ENCODE peak calls at places on chromosomes 16 and 17, in ten cellular contexts. F is activated CD4-positive, alpha-beta T cell treated with anti-CD3 and anti-CD28 coated beads, Interleukin-2, amount 50 U/mL, for 24 hours; U is hepatic stellate cell; E is heart right ventricle; Q is stimulated activated CD4-positive, alpha-beta T cell treated with anti-CD3 and anti-CD28 coated beads, Interleukin-4, amount 100 ng/mL, for 24 hours; I is SHP77; Y is AG20443; G is fibroblast of mammary gland; X is endothelial cell; R is HFFc6. V is an unnamed sample.

GRCh38 chr17:78557598-78558039 is 19.6 kb downstream of the DNAH17 start:
- DNase-seq in E (no peak), Y (peak), R (peak), X (no peak), U (peak), I (no peak), G (peak), Q (no peak), F (no peak), V (no peak)

GRCh38 chr17:305090-305976 is 47.3 kb downstream of the RPH3AL start:
- DNase-seq in G (no peak), R (no peak), X (no peak), F (no peak), U (no peak), Y (no peak), E (no peak), I (no peak), Q (no peak), V (peak)

GRCh38 chr16:57473176-57473840 is 10.8 kb downstream of the POLR2C start:
- DNase-seq in R (no peak), F (no peak), E (no peak), Y (no peak), G (no peak), Q (no peak), X (no peak), I (no peak), U (no peak), V (no peak)

GRCh38 chr17:4891405-4892062 is 7.8 kb upstream of the C17orf107 start:
- DNase-seq in R (no peak), X (no peak), G (no peak), Y (no peak), I (no peak), Q (no peak), E (no peak), U (no peak), F (no peak), V (no peak)

GRCh38 chr17:18254888-18255649 is 3.5 kb downstream of the FLII start:
- DNase-seq in Y (no peak), I (no peak), E (no peak), X (no peak), U (no peak), F (no peak), Q (no peak), G (no peak), R (no peak), V (no peak)

GRCh38 chr17:64658931-64659330 is 3.2 kb downstream of the SMURF2 start:
- DNase-seq in G (peak), F (no peak), I (no peak), E (no peak), X (no peak), Y (no peak), U (no peak), Q (no peak), R (peak), V (no peak)

GRCh38 chr16:84854759-84855158 is 35.0 kb downstream of the CRISPLD2 start:
- DNase-seq in E (no peak), U (no peak), Q (no peak), F (no peak), R (no peak), Y (no peak), X (no peak), G (peak), I (no peak), V (no peak)

GRCh38 chr16:85463228-85463611 is 149.9 kb upstream of the GSE1 start:
- DNase-seq in U (no peak), G (no peak), I (no peak), E (no peak), Q (no peak), X (no peak), F (no peak), Y (no peak), R (no peak), V (no peak)

GRCh38 chr17:81470944-81471803 is 41.4 kb downstream of the ACTG1 start:
- DNase-seq in Y (peak), G (peak), U (no peak), E (no peak), I (no peak), X (no peak), R (peak), Q (no peak), F (no peak), V (no peak)

GRCh38 chr17:79984045-79984840 is 51.4 kb downstream of the TBC1D16 start:
- DNase-seq in E (no peak), U (no peak), I (no peak), Q (no peak), X (no peak), Y (no peak), G (no peak), F (no peak), R (no peak), V (no peak)

GRCh38 chr16:29810699-29811169 is 1.3 kb upstream of the PRRT2 start:
- DNase-seq in I (no peak), E (no peak), X (no peak), Y (no peak), U (no peak), R (no peak), Q (no peak), G (no peak), F (no peak), V (no peak)

GRCh38 chr17:61411114-61411943 is 11.7 kb downstream of the TBX2 start:
- DNase-seq in X (peak), Q (no peak), U (peak), Y (peak), R (peak), E (peak), F (no peak), G (peak), I (no peak), V (peak)

GRCh38 chr16:13875614-13876284 is 44.2 kb upstream of the ERCC4 start:
- DNase-seq in R (no peak), X (no peak), G (no peak), Q (no peak), E (no peak), I (no peak), U (no peak), F (no peak), Y (no peak), V (no peak)

GRCh38 chr16:52912565-52913173 is 140.0 kb downstream of the CHD9NB start:
- DNase-seq in F (no peak), E (peak), I (peak), Q (peak), U (peak), R (peak), G (peak), Y (peak), X (peak), V (peak)

GRCh38 chr16:54336805-54337204 is 50.2 kb upstream of the IRX3 start:
- DNase-seq in F (no peak), Q (no peak), U (no peak), X (no peak), Y (no peak), G (no peak), I (no peak), R (no peak), E (no peak), V (no peak)

GRCh38 chr17:3993493-3994220 is 29.4 kb upstream of the ATP2A3 start:
- DNase-seq in E (no peak), F (no peak), X (no peak), Q (no peak), R (no peak), G (no peak), Y (no peak), I (no peak), U (no peak), V (no peak)

GRCh38 chr17:57311281-57312216 is 55.2 kb downstream of the MSI2 start:
- DNase-seq in R (no peak), U (no peak), G (no peak), I (no peak), Y (no peak), F (no peak), E (no peak), Q (no peak), X (no peak), V (peak)

GRCh38 chr17:1511756-1512321 is 4.6 kb downstream of the INPP5K start:
- DNase-seq in E (peak), Y (peak), U (no peak), R (no peak), I (no peak), X (no peak), G (peak), F (no peak), Q (no peak), V (peak)

GRCh38 chr16:68332411-68333121 is 21.7 kb downstream of the PRMT7 start:
- DNase-seq in U (no peak), G (peak), Q (no peak), E (peak), X (peak), I (no peak), F (no peak), R (no peak), Y (no peak), V (no peak)

GRCh38 chr17:1147664-1148063 is 32.1 kb downstream of the ABR start:
- DNase-seq in Y (peak), Q (no peak), F (no peak), E (peak), G (peak), R (peak), U (peak), X (peak), I (peak), V (peak)

GRCh38 chr16:12173121-12173520 is 196.6 kb downstream of the SNX29 start:
- DNase-seq in U (no peak), F (no peak), X (no peak), Q (no peak), E (peak), R (no peak), I (no peak), G (no peak), Y (no peak), V (no peak)

GRCh38 chr17:55198690-55199370 is 65.9 kb upstream of the HLF start:
- DNase-seq in G (peak), F (no peak), Q (no peak), X (no peak), Y (no peak), U (no peak), I (no peak), E (no peak), R (no peak), V (no peak)